ENCODE peak calls at places on chromosomes 3 and 15, in eight cellular contexts. M is epithelial cell of esophagus, Y is mucosa of descending colon, T is K562, Z is sigmoid colon, Q is endothelial cell of umbilical vein, V is fibroblast of lung, P is pancreas. W is an unnamed sample.

GRCh38 chr3:148344522-148344921 is 353.2 kb upstream of the AGTR1 start:
- DNase-seq in Z (no peak), M (no peak), P (no peak), Q (no peak), T (no peak), Y (no peak), V (no peak), W (no peak)

GRCh38 chr3:185353225-185353624 is 9.7 kb upstream of the MAP3K13 start:
- DNase-seq in T (no peak), Y (no peak), V (no peak), M (no peak), Z (no peak), P (peak; percentile 25), Q (no peak), W (no peak)

GRCh38 chr3:173371848-173372487 is 25.6 kb upstream of the NLGN1 start:
- DNase-seq in Y (no peak), Z (no peak), V (peak; percentile 30), M (peak; percentile 43), Q (peak; percentile 50), T (no peak), P (no peak), W (peak; percentile 38)

GRCh38 chr15:88649286-88649733 is 10.5 kb downstream of the ISG20 start:
- DNase-seq in P (no peak), M (peak; percentile 81), Q (peak; percentile 95), V (peak; percentile 96), Z (peak; percentile 71), Y (peak; percentile 63), T (no peak), W (peak; percentile 92)

GRCh38 chr3:52218953-52219650 is 6.3 kb downstream of the TLR9 start:
- DNase-seq in Q (peak; percentile 56), M (peak; percentile 39), Z (no peak), T (no peak), Y (no peak), V (no peak), P (no peak), W (peak; percentile 47)

GRCh38 chr15:90840954-90841353 is 27.4 kb upstream of the FURIN start:
- DNase-seq in Y (no peak), M (no peak), V (peak; percentile 34), T (peak; percentile 96), P (no peak), Q (no peak), Z (no peak), W (no peak)

GRCh38 chr3:171846594-171846993 is 3.4 kb downstream of the TMEM212 start:
- DNase-seq in Y (no peak), Q (peak; percentile 69), V (peak; percentile 83), Z (no peak), P (no peak), M (peak; percentile 39), T (no peak), W (peak; percentile 37)

GRCh38 chr15:33608714-33609113 is 297.9 kb downstream of the RYR3 start:
- DNase-seq in M (peak; percentile 24), Z (no peak), P (no peak), T (no peak), Y (no peak), V (no peak), Q (no peak), W (no peak)

GRCh38 chr3:151476344-151477018 is 15.6 kb upstream of the IGSF10 start:
- DNase-seq in Z (no peak), P (no peak), V (no peak), Y (no peak), M (no peak), T (no peak), Q (no peak), W (no peak)

GRCh38 chr3:9703736-9704342 is at the start of gene CPNE9:
- DNase-seq in P (no peak), T (peak; percentile 48), Z (no peak), Q (no peak), V (no peak), M (no peak), Y (no peak), W (no peak)

GRCh38 chr3:130386604-130387263 is 41.3 kb downstream of the COL6A5 start:
- DNase-seq in V (peak; percentile 24), T (peak; percentile 67), Z (no peak), P (no peak), Y (no peak), M (peak; percentile 81), Q (peak; percentile 70), W (peak; percentile 32)

GRCh38 chr3:159045279-159045678 is 243.4 kb downstream of the MFSD1 start:
- DNase-seq in V (no peak), Y (no peak), Z (no peak), P (no peak), T (no peak), M (no peak), Q (no peak), W (no peak)

GRCh38 chr3:133803474-133803873 is 2.1 kb upstream of the SRPRB start:
- DNase-seq in Z (no peak), V (no peak), Q (no peak), T (no peak), Y (no peak), M (no peak), P (no peak), W (no peak)

GRCh38 chr3:133804896-133805295 is 719 bp upstream of the SRPRB start:
- DNase-seq in T (no peak), Q (no peak), Z (no peak), Y (no peak), M (peak; percentile 14), V (no peak), P (no peak), W (no peak)

GRCh38 chr3:133799794-133800585 is 5.6 kb upstream of the SRPRB start:
- DNase-seq in V (no peak), Z (no peak), Q (no peak), M (peak; percentile 88), Y (no peak), P (no peak), T (no peak), W (peak; percentile 12)

GRCh38 chr3:133805702-133806475 is at the start of gene SRPRB:
- DNase-seq in T (peak; percentile 92), Y (peak; percentile 95), M (peak; percentile 97), V (peak; percentile 89), P (peak; percentile 94), Q (peak; percentile 95), Z (peak; percentile 96), W (peak; percentile 92)

GRCh38 chr3:133805384-133805701 is 272 bp upstream of the SRPRB start:
- DNase-seq in Z (no peak), T (no peak), P (no peak), V (no peak), M (no peak), Y (no peak), Q (no peak), W (no peak)
- TF ChIP-seq CTCF in Z (no peak), T (no peak), P (no peak), V (no peak), M (no peak), Y (no peak), Q (no peak), W (no peak)

GRCh38 chr3:108221911-108222812 is at the start of gene IFT57:
- DNase-seq in Q (peak; percentile 99), Y (peak; percentile 97), V (peak; percentile 98), M (peak; percentile 97), Z (peak; percentile 99), T (peak; percentile 91), P (peak; percentile 98), W (peak; percentile 97)

GRCh38 chr3:108223928-108224327 is 1.7 kb upstream of the IFT57 start:
- DNase-seq in Z (no peak), T (no peak), V (no peak), Q (peak; percentile 6), Y (no peak), M (peak; percentile 23), P (no peak), W (peak; percentile 55)

GRCh38 chr3:108221403-108221802 is 821 bp downstream of the IFT57 start:
- DNase-seq in T (no peak), V (no peak), Y (no peak), M (no peak), P (no peak), Q (peak; percentile 32), Z (no peak), W (no peak)

GRCh38 chr3:108225221-108225620 is 3.0 kb upstream of the IFT57 start:
- DNase-seq in Z (no peak), M (no peak), V (no peak), Y (no peak), T (no peak), Q (no peak), P (no peak), W (no peak)

DNA sequence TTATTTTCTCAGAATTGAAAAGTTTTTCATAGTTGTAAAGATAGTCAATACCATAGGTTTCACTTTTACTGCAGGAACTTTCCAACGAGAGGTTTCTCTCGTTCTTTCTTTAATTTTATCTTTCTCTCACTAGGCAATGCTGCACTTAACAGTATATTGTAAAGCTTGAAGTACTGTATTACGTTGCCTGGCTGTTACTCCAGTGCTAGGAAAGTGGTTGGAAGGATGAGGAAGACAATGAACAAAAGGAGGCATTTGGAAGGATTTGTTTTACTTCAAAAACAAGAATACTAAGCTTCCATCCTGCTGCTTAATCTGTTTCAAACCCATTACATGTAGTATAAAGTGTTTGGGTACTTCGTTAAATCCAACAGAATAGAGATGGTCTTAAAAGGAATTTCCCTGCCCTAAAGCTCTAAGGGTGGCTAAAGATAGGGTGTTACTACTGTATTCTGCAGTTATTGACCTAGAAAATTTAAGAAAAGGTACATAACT is 636 bp upstream of the IFT57 start:
- DNase-seq in P (no peak), T (no peak), Y (no peak), Z (no peak), M (peak; percentile 8), Q (no peak), V (peak; percentile 12), W (no peak)
- H3K4me3 ChIP-seq in P (peak overlapping the region; percentile 73), T (peak overlapping the region; percentile 66), Y (peak overlapping the region; percentile 42), Z (peak overlapping the region; percentile 78), M (peak overlapping the region; percentile 84), Q (peak overlapping the region; percentile 87), V (peak overlapping the region; percentile 84), W (peak overlapping the region; percentile 89)

GRCh38 chr3:99817437-99818240 is at the start of gene CMSS1:
- DNase-seq in Y (peak; percentile 97), Z (peak; percentile 97), V (peak; percentile 90), M (peak; percentile 94), P (peak; percentile 90), T (peak; percentile 84), Q (peak; percentile 95), W (peak; percentile 93)
- TF ChIP-seq CTCF in Y (peak; percentile 11), Z (peak; percentile 25), V (peak; percentile 17), M (peak; percentile 41), P (no peak), T (peak; percentile 15), Q (peak; percentile 43), W (peak; percentile 45)

GRCh38 chr3:128647307-128647706 is 3.3 kb downstream of the RPN1 start:
- DNase-seq in T (no peak), Z (no peak), M (no peak), P (no peak), Y (no peak), V (no peak), Q (no peak), W (no peak)

GRCh38 chr3:128649264-128649663 is 1.4 kb downstream of the RPN1 start:
- DNase-seq in V (no peak), T (no peak), Q (peak; percentile 31), Z (peak; percentile 46), Y (no peak), P (no peak), M (no peak), W (peak; percentile 9)

GRCh38 chr3:128650096-128651050 is at the start of gene RPN1:
- DNase-seq in Z (peak; percentile 99), Q (peak; percentile 97), P (peak; percentile 97), V (peak; percentile 94), Y (peak; percentile 97), T (peak; percentile 86), M (peak; percentile 96), W (peak; percentile 94)

DNA sequence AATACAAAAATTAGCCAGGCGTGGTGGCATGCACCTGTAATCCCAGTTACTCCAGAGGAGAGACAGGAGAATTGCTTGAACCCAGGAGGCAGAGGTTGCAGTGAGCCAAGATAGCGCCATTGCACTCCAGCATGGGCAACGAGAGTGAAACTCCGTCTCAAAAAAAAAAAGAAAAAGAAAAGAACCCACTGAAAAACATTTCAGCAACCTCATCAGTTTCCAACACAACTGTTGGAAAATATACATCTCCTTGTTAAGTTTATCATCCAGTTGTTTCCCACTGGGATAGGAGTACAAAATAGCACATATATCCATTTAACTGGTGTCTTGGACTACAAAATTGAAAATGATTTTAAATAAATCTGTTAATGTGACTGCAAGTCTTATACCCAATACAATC is 2.2 kb downstream of the RPN1 start:
- DNase-seq in Z (no peak), P (no peak), T (no peak), V (no peak), Y (no peak), Q (no peak), M (no peak), W (no peak)
- H3K4me3 ChIP-seq in Z (peak overlapping the region; percentile 94), P (no peak overlapping the region), T (peak overlapping the region; percentile 99), V (peak overlapping the region; percentile 100), Y (no peak overlapping the region), Q (peak overlapping the region; percentile 96), M (peak overlapping the region; percentile 91), W (peak overlapping the region; percentile 99)